ENCODE peak calls at places on chromosomes 2 and 18, in nine cellular contexts. J is Right ventricle myocardium superior; P is activated CD4-positive, alpha-beta T cell treated with anti-CD3 and anti-CD28 coated beads, Interleukin-2, amount 50 U/mL, for 4 hours; Z is progenitor cell of endocrine pancreas; A is head of caudate nucleus; M is NCI-H524 treated with DMSO at 0.1 percent for 48 hours; E is activated CD8-positive, alpha-beta memory T cell treated with anti-CD3 and anti-CD28 coated beads for 48 hours; H is germinal center; Q is naive B cell. L is an unnamed sample.

GRCh38 chr2:40317756-40318155 is 134.1 kb downstream of the SLC8A1 start:
- DNase-seq in A (no peak), E (no peak), J (no peak), M (no peak), Z (no peak), H (no peak), Q (no peak), P (no peak), L (no peak)

GRCh38 chr2:159307942-159308341 is 21.4 kb upstream of the WDSUB1 start:
- DNase-seq in Q (no peak), P (no peak), H (no peak), M (no peak), A (no peak), J (no peak), E (no peak), Z (no peak), L (no peak)

GRCh38 chr2:231597014-231597611 is 4.4 kb downstream of the TEX44 start:
- DNase-seq in P (no peak), J (peak), H (no peak), E (no peak), M (no peak), Z (no peak), Q (no peak), A (peak), L (no peak)

GRCh38 chr2:212940816-212941215 is 210.6 kb downstream of the IKZF2 start:
- DNase-seq in Q (no peak), P (no peak), Z (no peak), H (no peak), M (peak), E (no peak), A (no peak), J (no peak), L (no peak)

GRCh38 chr2:85401844-85402243 is 8.3 kb downstream of the CAPG start:
- DNase-seq in Z (no peak), A (no peak), E (no peak), P (no peak), J (no peak), M (no peak), Q (no peak), H (no peak), L (no peak)

GRCh38 chr2:199814845-199815211 is 36.2 kb downstream of the FTCDNL1 start:
- DNase-seq in M (no peak), Q (no peak), Z (no peak), J (no peak), E (no peak), A (no peak), H (no peak), P (no peak), L (no peak)

GRCh38 chr18:56112013-56112749 is 524.2 kb upstream of the TCF4 start:
- DNase-seq in Z (no peak), A (no peak), E (no peak), H (no peak), M (peak), Q (no peak), J (no peak), P (no peak), L (no peak)

GRCh38 chr18:49459404-49460171 is 857 bp downstream of the DYM start:
- DNase-seq in H (peak), Q (peak), M (no peak), Z (no peak), A (no peak), P (peak), E (no peak), J (no peak), L (no peak)

GRCh38 chr2:230650585-230651137 is 62.0 kb upstream of the CAB39 start:
- DNase-seq in A (no peak), H (no peak), E (no peak), J (no peak), Q (no peak), P (no peak), M (no peak), Z (no peak), L (no peak)

GRCh38 chr2:161796192-161796591 is 172.0 kb downstream of the SLC4A10 start:
- DNase-seq in E (no peak), H (no peak), P (no peak), A (no peak), M (no peak), Q (no peak), J (peak), Z (no peak), L (peak)

GRCh38 chr2:231038483-231039293 is 1.4 kb downstream of the C2orf72 start:
- DNase-seq in J (no peak), Q (no peak), H (no peak), P (no peak), E (no peak), Z (no peak), M (no peak), A (no peak), L (no peak)

GRCh38 chr2:150520887-150521664 is 33.6 kb upstream of the RND3 start:
- DNase-seq in J (no peak), H (no peak), M (no peak), E (no peak), A (no peak), P (no peak), Q (no peak), Z (no peak), L (no peak)

GRCh38 chr2:95043300-95043786 is 17.8 kb downstream of the MAL start:
- DNase-seq in M (no peak), H (no peak), P (no peak), Q (no peak), J (peak), Z (no peak), A (peak), E (no peak), L (no peak)

GRCh38 chr2:226868331-226868730 is 32.5 kb downstream of the RHBDD1 start:
- DNase-seq in E (no peak), J (no peak), A (no peak), M (no peak), H (no peak), P (no peak), Q (no peak), Z (no peak), L (no peak)

GRCh38 chr18:58338961-58339722 is 289.7 kb downstream of the ALPK2 start:
- DNase-seq in Z (peak), M (peak), A (no peak), P (no peak), H (no peak), E (no peak), Q (no peak), J (no peak), L (no peak)

GRCh38 chr2:102094917-102095316 is 47.6 kb upstream of the IL1R1 start:
- DNase-seq in E (no peak), J (no peak), H (no peak), Q (no peak), P (peak), Z (no peak), A (no peak), M (no peak), L (no peak)

GRCh38 chr2:8049111-8049720 is 632.6 kb upstream of the ID2 start:
- DNase-seq in A (no peak), Z (no peak), J (no peak), E (no peak), M (no peak), P (no peak), H (no peak), Q (no peak), L (no peak)

GRCh38 chr18:42047721-42048120 is 92.7 kb downstream of the PIK3C3 start:
- DNase-seq in M (no peak), E (no peak), P (no peak), Z (no peak), A (no peak), J (no peak), H (no peak), Q (no peak), L (no peak)

GRCh38 chr2:171297951-171298350 is 135.8 kb downstream of the METTL8 start:
- DNase-seq in P (no peak), H (no peak), J (no peak), E (no peak), Z (no peak), M (no peak), Q (no peak), A (no peak), L (no peak)

GRCh38 chr2:160576054-160576499 is 82.5 kb upstream of the RBMS1 start:
- DNase-seq in P (no peak), A (no peak), Z (no peak), H (no peak), Q (no peak), M (no peak), J (no peak), E (no peak), L (no peak)

GRCh38 chr2:20675701-20676352 is 8.9 kb downstream of the GDF7 start:
- DNase-seq in P (no peak), H (peak), E (no peak), Z (no peak), A (no peak), Q (no peak), M (no peak), J (no peak), L (no peak)

GRCh38 chr18:77065221-77065981 is 67.2 kb downstream of the MBP start:
- DNase-seq in H (no peak), J (peak), P (peak), Q (peak), E (no peak), Z (no peak), M (no peak), A (no peak), L (no peak)

GRCh38 chr2:168247341-168248305 is at the start of gene STK39:
- DNase-seq in J (peak), H (peak), Z (peak), E (peak), P (peak), M (peak), Q (peak), A (peak), L (peak)

GRCh38 chr2:120719471-120719870 is 16.2 kb upstream of the GLI2 start:
- DNase-seq in A (no peak), Z (no peak), Q (no peak), H (no peak), P (no peak), J (no peak), M (no peak), E (no peak), L (no peak)

GRCh38 chr2:10704034-10704594 is 14.3 kb upstream of the NOL10 start:
- DNase-seq in A (no peak), H (no peak), P (no peak), Q (no peak), Z (no peak), E (no peak), J (no peak), M (no peak), L (no peak)

GRCh38 chr2:45938649-45939511 is 287.4 kb downstream of the PRKCE start:
- DNase-seq in M (no peak), E (no peak), J (peak), Z (no peak), H (no peak), A (no peak), P (no peak), Q (no peak), L (peak)

GRCh38 chr18:70659026-70659726 is 370.3 kb downstream of the SOCS6 start:
- DNase-seq in A (no peak), Z (no peak), E (no peak), J (no peak), H (no peak), M (no peak), Q (no peak), P (peak), L (no peak)

GRCh38 chr18:50298443-50299284 is 11.2 kb upstream of the CXXC1 start:
- DNase-seq in P (no peak), A (no peak), J (no peak), E (no peak), Q (no peak), M (no peak), Z (no peak), H (no peak), L (no peak)

GRCh38 chr18:46755315-46756171 is 1.3 kb downstream of the ST8SIA5 start:
- DNase-seq in A (no peak), J (no peak), M (no peak), H (no peak), Z (no peak), E (no peak), Q (no peak), P (no peak), L (no peak)

GRCh38 chr2:8442833-8443486 is 238.9 kb upstream of the ID2 start:
- DNase-seq in E (no peak), Q (no peak), J (no peak), Z (no peak), A (no peak), P (no peak), H (no peak), M (no peak), L (no peak)

GRCh38 chr2:85312404-85312803 is 15.4 kb downstream of the TGOLN2 start:
- DNase-seq in Q (no peak), M (no peak), J (no peak), Z (no peak), A (no peak), E (no peak), H (no peak), P (no peak), L (no peak)

GRCh38 chr2:172701250-172701649 is 34.4 kb upstream of the RAPGEF4 start:
- DNase-seq in E (no peak), J (no peak), Z (no peak), P (no peak), A (no peak), H (no peak), Q (no peak), M (no peak), L (no peak)